ENCODE peak calls at places on chromosome 3, in four cellular contexts. V, Q, X and C are unnamed samples. For H3K27me3, the result is how much of the 10 kb centered on the place peaks cover.

GRCh38 chr3:71247221-71247947 is 336.1 kb downstream of the FOXP1 start:
- DNase-seq in V (peak), Q (peak), X (no peak), C (no peak)

GRCh38 chr3:139020868-139021234 is at the start of gene PRR23B:
- DNase-seq in V (peak), Q (no peak), X (no peak), C (no peak)

GRCh38 chr3:177249203-177249602 is 51.9 kb upstream of the TBL1XR1 start:
- DNase-seq in V (no peak), Q (no peak), X (peak), C (no peak)

GRCh38 chr3:174869448-174869847 is 10.3 kb downstream of the NAALADL2 start:
- DNase-seq in V (no peak), Q (no peak), X (no peak), C (no peak)

GRCh38 chr3:34421762-34422161 is 623.3 kb downstream of the PDCD6IP start:
- DNase-seq in V (no peak), Q (no peak), X (no peak), C (no peak)

GRCh38 chr3:134291300-134292254 is 40.9 kb upstream of the RYK start:
- DNase-seq in V (peak), Q (peak), X (peak), C (no peak)

GRCh38 chr3:100257601-100258000 is 3.2 kb upstream of the TBC1D23 start:
- DNase-seq in V (peak), Q (no peak), X (no peak), C (no peak)

GRCh38 chr3:138673641-138674040 is 65.1 kb downstream of the FAIM start:
- DNase-seq in V (peak), Q (no peak), X (no peak), C (no peak)

GRCh38 chr3:17069754-17070153 is 185.0 kb downstream of the PLCL2 start:
- DNase-seq in V (no peak), Q (no peak), X (no peak), C (no peak)

GRCh38 chr3:128423525-128424147 is 43.1 kb downstream of the DNAJB8 start:
- DNase-seq in V (no peak), Q (no peak), X (no peak), C (no peak)

GRCh38 chr3:128425846-128426127 is 40.9 kb downstream of the DNAJB8 start:
- DNase-seq in V (no peak), Q (no peak), X (no peak), C (no peak)

GRCh38 chr3:128426128-128426921 is 40.4 kb downstream of the DNAJB8 start:
- DNase-seq in V (peak), Q (peak), X (peak), C (peak)

GRCh38 chr3:128424508-128425069 is 42.1 kb downstream of the DNAJB8 start:
- DNase-seq in V (no peak), Q (no peak), X (no peak), C (no peak)

DNA sequence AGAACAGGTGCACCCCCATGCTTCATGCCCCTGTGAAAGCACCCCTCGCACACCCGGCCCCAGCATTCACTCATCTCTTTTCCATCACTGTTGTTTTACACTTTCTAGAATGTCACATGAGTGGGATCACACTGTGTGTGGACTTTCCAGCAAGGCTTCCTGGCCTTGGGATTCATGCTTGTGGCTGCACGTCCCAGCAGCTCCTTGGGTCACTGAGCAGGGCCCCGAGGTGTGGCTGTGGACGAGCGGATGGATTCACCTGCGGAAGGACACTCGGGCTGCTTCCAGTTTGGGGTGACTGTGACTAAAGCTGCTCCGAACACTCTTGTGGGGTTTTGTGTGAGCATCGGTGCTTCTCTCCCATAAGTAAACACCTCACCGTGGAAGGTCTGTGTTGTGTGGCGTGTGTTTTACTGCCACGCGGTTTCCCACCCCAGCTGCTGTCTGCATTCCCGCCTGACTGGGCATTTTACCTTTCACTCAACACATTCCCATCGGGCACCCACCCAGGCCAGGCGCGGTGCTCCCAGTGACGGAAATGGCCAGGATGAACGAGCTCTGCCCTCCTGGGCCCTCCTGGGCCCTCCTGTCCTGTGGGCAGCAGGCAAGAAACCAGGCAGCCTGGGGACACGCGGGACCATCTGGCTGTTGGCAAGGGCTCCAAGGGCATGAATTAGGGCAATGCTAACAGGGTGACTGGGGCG is 41.4 kb downstream of the DNAJB8 start:
- DNase-seq in V (no peak), Q (no peak), X (no peak), C (no peak)
- H3K27me3 ChIP-seq in V (under half), Q (under half), X (under half), C (under half)

GRCh38 chr3:84961492-84962255 is 2.9 kb downstream of the CADM2 start:
- DNase-seq in V (peak), Q (no peak), X (no peak), C (no peak)
- H3K27me3 ChIP-seq in V (under half), Q (half or more), X (under half), C (under half)

GRCh38 chr3:45795509-45795881 is 841 bp downstream of the SLC6A20 start:
- DNase-seq in V (peak), Q (no peak), X (no peak), C (no peak)
- H3K27me3 ChIP-seq in V (under half), Q (half or more), X (under half), C (under half)

GRCh38 chr3:141292346-141293058 is 60.9 kb downstream of the PXYLP1 start:
- DNase-seq in V (no peak), Q (no peak), X (no peak), C (no peak)

GRCh38 chr3:141289228-141289772 is 57.7 kb downstream of the PXYLP1 start:
- DNase-seq in V (no peak), Q (no peak), X (no peak), C (no peak)

GRCh38 chr3:141291610-141292345 is 60.2 kb downstream of the PXYLP1 start:
- DNase-seq in V (no peak), Q (no peak), X (no peak), C (no peak)

GRCh38 chr3:141294848-141295247 is 63.2 kb downstream of the PXYLP1 start:
- DNase-seq in V (no peak), Q (no peak), X (no peak), C (no peak)

DNA sequence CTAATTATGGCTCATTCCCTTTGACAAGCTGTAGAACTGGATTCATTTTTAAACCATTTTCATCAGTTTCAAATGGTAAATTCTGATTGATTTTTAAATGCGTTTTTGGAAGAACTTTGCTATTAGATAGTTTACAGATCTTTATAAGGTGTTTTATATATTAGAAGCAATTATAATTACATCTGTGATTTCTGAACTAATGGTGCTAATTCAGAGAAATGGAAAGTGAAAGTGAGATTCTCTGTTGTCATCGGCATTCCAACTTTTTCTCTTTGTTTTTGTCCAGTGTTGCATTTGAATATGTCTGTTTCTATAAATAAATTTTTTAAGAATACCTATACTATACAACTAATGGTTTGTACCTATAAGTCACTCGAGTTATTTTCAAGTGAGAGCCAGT is 62.7 kb downstream of the PXYLP1 start:
- DNase-seq in V (no peak), Q (no peak), X (no peak), C (no peak)
- H3K27me3 ChIP-seq in V (under half), Q (under half), X (under half), C (under half)